ENCODE peak calls at places on chromosomes 3 and 15, in six cellular contexts. U, F, Z, J, O and D are unnamed samples.

GRCh38 chr3:15755181-15755580 is 42.6 kb downstream of the ANKRD28 start:
- DNase-seq in Z (no peak), U (no peak), O (no peak), F (no peak), J (no peak), D (no peak)

GRCh38 chr15:99249270-99249817 is at the start of gene TTC23:
- DNase-seq in J (peak; percentile 83), O (no peak), Z (no peak), F (no peak), U (peak; percentile 85), D (peak; percentile 29)

GRCh38 chr15:68186671-68187397 is 18.3 kb downstream of the CALML4 start:
- DNase-seq in F (no peak), U (no peak), O (no peak), Z (peak; percentile 19), J (peak; percentile 43), D (no peak)

GRCh38 chr15:96321422-96322391 is 8.8 kb upstream of the NR2F2 start:
- DNase-seq in O (no peak), U (no peak), Z (no peak), F (peak; percentile 51), J (no peak), D (no peak)

GRCh38 chr15:93719941-93720351 is 511.4 kb upstream of the MCTP2 start:
- DNase-seq in Z (no peak), U (no peak), J (no peak), O (no peak), F (no peak), D (no peak)

GRCh38 chr3:1823867-1824266 is 274.8 kb upstream of the CNTN4 start:
- DNase-seq in J (no peak), O (no peak), U (no peak), Z (no peak), F (no peak), D (no peak)

GRCh38 chr3:187085021-187085666 is 54.2 kb downstream of the RPL39L start:
- DNase-seq in O (no peak), J (no peak), Z (no peak), F (no peak), U (no peak), D (no peak)

GRCh38 chr3:141302364-141303141 is 65.8 kb upstream of the ZBTB38 start:
- DNase-seq in O (no peak), F (no peak), Z (no peak), J (peak; percentile 35), U (no peak), D (no peak)

GRCh38 chr15:38128389-38128788 is 124.2 kb upstream of the SPRED1 start:
- DNase-seq in Z (no peak), U (no peak), O (no peak), J (no peak), F (no peak), D (no peak)

GRCh38 chr15:29090617-29091466 is 178.8 kb downstream of the NSMCE3 start:
- DNase-seq in F (no peak), O (peak; percentile 45), U (no peak), J (no peak), Z (peak; percentile 8), D (no peak)

GRCh38 chr3:45510519-45510918 is 84.0 kb upstream of the LIMD1 start:
- DNase-seq in U (no peak), J (no peak), Z (no peak), F (no peak), O (no peak), D (no peak)

GRCh38 chr15:31128919-31129768 is 27.6 kb upstream of the TRPM1 start:
- DNase-seq in J (peak; percentile 37), O (peak; percentile 62), Z (peak; percentile 39), F (peak; percentile 90), U (peak; percentile 16), D (peak; percentile 53)

GRCh38 chr3:72591522-72592421 is 256.5 kb downstream of the SHQ1 start:
- DNase-seq in U (no peak), Z (no peak), J (peak; percentile 91), O (no peak), F (no peak), D (peak; percentile 81)

GRCh38 chr3:52350436-52350835 is 34.3 kb downstream of the DNAH1 start:
- DNase-seq in U (no peak), Z (no peak), F (no peak), J (no peak), O (no peak), D (no peak)

GRCh38 chr3:106323586-106323985 is 454.8 kb upstream of the CBLB start:
- DNase-seq in J (no peak), O (no peak), Z (no peak), U (no peak), F (no peak), D (no peak)

GRCh38 chr3:148450819-148451218 is 246.9 kb upstream of the AGTR1 start:
- DNase-seq in Z (no peak), U (no peak), O (no peak), J (no peak), F (no peak), D (no peak)

GRCh38 chr3:133384331-133385027 is 15.4 kb upstream of the BFSP2 start:
- DNase-seq in J (peak; percentile 68), U (peak; percentile 37), O (peak; percentile 5), Z (peak; percentile 65), F (peak; percentile 84), D (peak; percentile 61)

GRCh38 chr3:27060336-27060735 is 308.8 kb downstream of the NEK10 start:
- DNase-seq in U (no peak), Z (no peak), J (no peak), O (no peak), F (no peak), D (no peak)

GRCh38 chr3:146163584-146163983 is 2.6 kb upstream of the PLOD2 start:
- DNase-seq in O (no peak), F (no peak), J (peak; percentile 89), U (no peak), Z (no peak), D (no peak)

GRCh38 chr3:171783626-171784025 is 26.7 kb downstream of the PLD1 start:
- DNase-seq in Z (no peak), F (no peak), J (no peak), U (no peak), O (no peak), D (no peak)

GRCh38 chr15:101010781-101011180 is 91.6 kb downstream of the LRRK1 start:
- DNase-seq in J (no peak), Z (no peak), O (no peak), U (no peak), F (no peak), D (no peak)

GRCh38 chr15:42146551-42147430 is 9.6 kb downstream of the PLA2G4F start:
- DNase-seq in Z (no peak), J (no peak), O (no peak), F (no peak), U (no peak), D (no peak)

GRCh38 chr15:73345658-73346057 is 23.1 kb downstream of the HCN4 start:
- DNase-seq in U (no peak), Z (peak; percentile 93), O (no peak), J (no peak), F (no peak), D (no peak)

GRCh38 chr15:40469776-40470390 is 901 bp upstream of the CHST14 start:
- DNase-seq in O (no peak), U (no peak), F (no peak), J (no peak), Z (no peak), D (no peak)